ENCODE peak calls at places on chromosome 17, in eight cellular contexts. U, K, V, Z, X, M, H and P are unnamed samples.

GRCh38 chr17:8080799-8081219 is 6.7 kb downstream of the ALOX12B start:
- DNase-seq in Z (peak; percentile 65), U (no peak), V (no peak), M (no peak), H (no peak), K (no peak), X (no peak), P (no peak)

GRCh38 chr17:4600563-4600962 is 16.2 kb downstream of the SMTNL2 start:
- DNase-seq in Z (no peak), V (no peak), H (no peak), U (no peak), K (no peak), M (no peak), X (no peak), P (no peak)

GRCh38 chr17:41008811-41009210 is at the start of gene KRTAP3-1:
- DNase-seq in X (no peak), H (no peak), M (no peak), K (no peak), V (no peak), U (no peak), Z (no peak), P (no peak)

GRCh38 chr17:47969975-47970724 is 763 bp upstream of the CDK5RAP3 start:
- DNase-seq in Z (no peak), K (no peak), H (no peak), U (no peak), X (no peak), V (no peak), M (no peak), P (no peak)

GRCh38 chr17:49229805-49230600 is 584 bp downstream of the PHOSPHO1 start:
- DNase-seq in V (no peak), Z (no peak), X (no peak), U (no peak), H (no peak), K (no peak), M (no peak), P (no peak)

GRCh38 chr17:3845361-3845753 is 689 bp downstream of the NCBP3 start:
- DNase-seq in H (peak; percentile 24), K (no peak), U (peak; percentile 31), X (no peak), Z (no peak), M (peak; percentile 39), V (no peak), P (no peak)

GRCh38 chr17:12769981-12770380 is 19.3 kb upstream of the ARHGAP44 start:
- DNase-seq in X (no peak), V (no peak), M (no peak), H (no peak), U (no peak), Z (no peak), K (no peak), P (no peak)

GRCh38 chr17:32458367-32458766 is 14.1 kb downstream of the PSMD11 start:
- DNase-seq in U (no peak), K (no peak), M (no peak), Z (no peak), X (no peak), H (no peak), V (no peak), P (no peak)

DNA sequence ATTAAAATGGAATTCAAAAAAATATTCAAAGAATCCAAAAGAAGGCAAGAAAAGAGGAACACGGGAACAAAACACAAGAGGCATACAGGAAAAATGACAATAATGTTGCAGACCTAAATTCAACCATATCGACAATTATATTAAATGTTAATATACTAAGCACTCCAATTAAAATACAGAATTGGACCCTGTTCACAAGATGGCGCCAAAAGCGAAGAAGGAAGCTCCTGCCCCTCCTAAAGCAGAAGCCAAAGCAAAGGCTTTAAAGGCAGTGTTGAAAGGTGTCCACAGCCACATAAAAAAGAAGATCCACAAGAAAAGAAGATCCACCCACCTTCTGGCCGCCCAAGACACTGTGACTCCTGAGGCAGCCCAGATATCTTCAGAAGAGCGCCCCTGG is 6.3 kb upstream of the XAF1 start:
- DNase-seq in U (no peak), V (no peak), K (no peak), H (no peak), Z (no peak), M (peak; percentile 44), X (no peak), P (no peak)
- TF ChIP-seq POLR2AphosphoS5 in U (no peak), V (no peak), K (no peak), H (no peak), Z (no peak), M (no peak), X (no peak), P (no peak)

GRCh38 chr17:72351365-72351764 is 230.5 kb downstream of the SOX9 start:
- DNase-seq in Z (no peak), K (no peak), X (no peak), H (no peak), V (no peak), U (no peak), M (no peak), P (no peak)

GRCh38 chr17:72349011-72349410 is 228.2 kb downstream of the SOX9 start:
- DNase-seq in K (no peak), H (no peak), U (no peak), V (no peak), X (no peak), M (no peak), Z (no peak), P (no peak)

GRCh38 chr17:72346306-72346705 is 225.5 kb downstream of the SOX9 start:
- DNase-seq in M (no peak), U (no peak), K (no peak), V (no peak), H (no peak), X (no peak), Z (no peak), P (no peak)

GRCh38 chr17:72351884-72352346 is 231.1 kb downstream of the SOX9 start:
- DNase-seq in V (no peak), Z (peak; percentile 51), X (no peak), U (no peak), M (no peak), H (no peak), K (no peak), P (no peak)

DNA sequence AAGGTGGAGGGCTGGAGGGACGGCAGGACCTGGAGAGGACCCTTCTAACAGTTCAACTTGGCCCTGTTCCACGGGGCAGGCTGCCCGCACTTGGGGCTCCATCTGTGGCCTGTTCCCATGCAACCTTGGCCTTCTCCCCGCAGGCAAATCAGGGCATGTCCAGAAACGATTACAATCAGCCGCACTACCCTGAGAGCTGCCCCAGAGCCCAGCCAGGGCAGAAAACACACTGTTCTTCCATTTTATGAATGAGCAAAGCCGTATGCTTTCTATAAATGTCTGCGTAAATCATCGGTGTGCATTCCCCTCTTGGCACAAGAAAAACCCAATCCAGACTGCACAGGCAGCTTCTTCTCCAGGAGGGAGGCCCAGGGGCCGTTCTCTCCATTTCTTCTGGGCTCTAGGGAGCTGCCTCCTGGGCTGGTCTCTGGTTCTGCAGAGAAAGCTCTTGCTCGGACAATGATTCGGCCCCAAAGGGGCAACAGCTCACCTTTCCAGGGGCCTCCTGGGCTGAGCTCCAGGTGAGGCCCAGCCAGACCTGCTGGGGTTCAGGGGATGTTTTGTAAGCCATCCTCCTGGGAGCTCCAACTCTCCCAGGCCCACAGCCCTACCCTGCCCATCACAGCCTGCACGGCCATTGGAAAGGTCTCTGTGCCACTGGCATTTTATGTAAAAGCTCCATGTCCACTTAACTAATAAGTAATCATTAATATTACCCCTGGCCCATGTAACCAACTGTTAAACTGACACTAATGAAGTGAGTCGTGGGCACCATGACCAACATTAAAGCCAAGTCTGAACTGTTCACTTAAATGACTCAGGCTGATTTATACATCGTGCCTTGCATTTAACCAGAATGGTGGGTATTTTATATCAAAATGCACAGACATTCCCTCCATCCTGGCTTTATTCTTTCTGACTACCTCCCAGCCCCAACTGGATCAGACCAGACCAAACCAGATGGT is 229.0 kb downstream of the SOX9 start:
- DNase-seq in Z (no peak), V (no peak), M (no peak), U (no peak), H (no peak), K (no peak), X (no peak), P (no peak)
- TF ChIP-seq POLR2AphosphoS5 in Z (no peak), V (no peak), M (no peak), U (no peak), H (no peak), K (no peak), X (no peak), P (no peak)

DNA sequence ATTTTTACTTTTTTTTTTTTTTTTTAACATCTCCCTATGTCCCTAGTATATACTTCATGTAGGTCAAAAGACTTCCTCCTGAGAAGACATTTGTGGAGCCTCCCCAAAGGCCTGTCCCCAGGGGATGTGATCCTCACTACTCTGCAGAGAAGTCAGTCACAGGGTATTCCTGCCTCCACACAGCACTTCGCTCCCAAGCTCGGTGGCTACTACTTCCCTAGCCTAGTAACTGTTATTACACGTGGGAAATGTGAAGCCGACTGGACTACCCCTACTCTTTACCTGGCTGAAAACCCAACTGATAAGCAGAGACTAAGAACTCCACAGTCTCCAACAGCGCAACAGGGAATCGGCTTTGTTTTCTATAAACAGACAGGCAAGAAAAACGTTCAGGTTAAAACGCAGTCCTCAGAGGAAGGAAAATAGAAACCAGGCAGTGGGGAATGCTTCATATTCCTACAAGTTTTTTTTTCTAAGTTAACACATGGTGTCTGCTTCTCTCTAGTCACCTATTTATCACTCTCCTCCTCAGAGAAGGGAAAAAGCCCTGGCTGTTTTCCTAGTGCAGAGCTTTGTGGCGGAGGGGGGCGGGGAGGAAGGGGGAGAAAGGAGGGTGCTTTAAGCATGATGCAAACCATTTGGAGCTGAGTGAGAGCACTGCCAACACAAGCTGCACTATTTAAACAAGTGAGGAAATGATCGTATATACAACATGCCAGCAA is 117.0 kb downstream of the HIC1 start:
- DNase-seq in K (peak; percentile 74), U (no peak), X (no peak), Z (no peak), M (peak; percentile 98), V (no peak), H (peak; percentile 60), P (peak; percentile 96)
- TF ChIP-seq POLR2AphosphoS5 in K (peak; percentile 88), U (no peak), X (no peak), Z (no peak), M (no peak), V (no peak), H (peak; percentile 82), P (peak; percentile 88)

DNA sequence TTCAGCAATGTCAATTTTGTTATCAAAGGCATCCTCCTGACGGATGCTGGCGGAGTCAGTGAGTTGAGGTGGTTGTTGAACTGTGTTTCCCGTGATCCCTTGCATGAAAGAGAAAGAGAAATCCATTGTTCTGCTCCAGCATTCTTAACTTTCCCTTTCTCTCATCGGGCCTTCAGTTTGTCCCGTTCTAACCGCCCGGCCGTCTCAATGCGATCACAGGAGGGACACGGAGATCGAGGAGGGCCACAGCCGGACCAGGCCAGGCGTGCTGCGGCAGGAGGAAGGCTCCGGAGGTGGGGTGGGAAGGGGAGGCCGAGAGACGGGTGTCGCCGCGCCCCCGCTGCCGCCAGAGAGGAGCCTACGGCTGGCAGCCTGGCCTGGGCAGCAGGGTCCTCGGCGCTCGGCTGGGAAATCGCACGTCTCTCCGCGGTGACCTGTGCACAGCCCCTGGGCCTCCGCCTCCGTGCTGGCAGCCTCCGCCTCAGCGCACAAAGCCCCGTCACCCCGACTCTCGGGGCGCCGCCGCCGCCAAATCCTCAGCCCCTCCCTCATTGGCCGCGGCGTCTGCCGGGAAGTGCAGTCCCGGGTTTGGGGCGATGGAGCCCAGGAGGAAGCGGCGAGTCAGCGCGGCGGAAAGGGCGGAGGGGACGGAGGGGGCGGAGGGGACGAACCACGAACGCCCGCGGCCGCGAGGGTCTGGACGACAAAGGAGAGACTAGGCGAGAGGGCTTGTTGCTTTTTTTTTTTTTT is 38.1 kb downstream of the SOST start:
- DNase-seq in H (peak; percentile 84), X (peak; percentile 92), Z (peak; percentile 81), K (peak; percentile 78), M (peak; percentile 70), U (peak; percentile 60), V (peak; percentile 40), P (peak; percentile 89)
- TF ChIP-seq POLR2AphosphoS5 in H (peak; percentile 69), X (no peak), Z (peak; percentile 74), K (peak; percentile 48), M (peak; percentile 84), U (no peak), V (no peak), P (peak; percentile 71)